ENCODE peak calls at places on chromosomes 6 and 20, in four cellular contexts. X, H, M and G are unnamed samples.

GRCh38 chr20:42097741-42098140 is 479.6 kb upstream of the CHD6 start:
- DNase-seq in M (no peak), H (no peak), X (no peak), G (no peak)

GRCh38 chr6:110270166-110270565 is 88.0 kb downstream of the METTL24 start:
- DNase-seq in X (no peak), M (no peak), H (no peak), G (no peak)

GRCh38 chr6:95017922-95018321 is 559.4 kb upstream of the MANEA start:
- DNase-seq in H (no peak), M (no peak), X (no peak), G (no peak)

GRCh38 chr20:14612389-14612788 is 275.0 kb upstream of the FLRT3 start:
- DNase-seq in X (no peak), H (no peak), M (no peak), G (peak)

GRCh38 chr6:166597711-166598440 is 11.4 kb upstream of the RAMACL start:
- DNase-seq in H (no peak), X (no peak), M (peak), G (no peak)

GRCh38 chr6:121633309-121633708 is 197.9 kb downstream of the GJA1 start:
- DNase-seq in H (no peak), M (no peak), X (no peak), G (no peak)

GRCh38 chr6:129929433-129929832 is 68.3 kb upstream of the TMEM244 start:
- DNase-seq in H (peak), X (no peak), M (no peak), G (no peak)

GRCh38 chr6:44238687-44239350 is 8.1 kb upstream of the HSP90AB1 start:
- DNase-seq in M (peak), H (no peak), X (no peak), G (no peak)

GRCh38 chr20:24781061-24781980 is 167.7 kb upstream of the CST7 start:
- DNase-seq in M (peak), H (peak), X (no peak), G (no peak)

GRCh38 chr6:56904068-56904467 is 50.8 kb upstream of the BEND6 start:
- DNase-seq in H (no peak), M (no peak), X (no peak), G (no peak)

GRCh38 chr6:125014157-125014957 is 52.1 kb downstream of the RNF217 start:
- DNase-seq in X (no peak), M (no peak), H (no peak), G (peak)

GRCh38 chr20:8305449-8305978 is 173.4 kb downstream of the PLCB1 start:
- DNase-seq in X (peak), M (peak), H (no peak), G (peak)

GRCh38 chr6:11645016-11645415 is 107.5 kb downstream of the TMEM170B start:
- DNase-seq in H (no peak), X (no peak), M (no peak), G (no peak)

GRCh38 chr6:37006793-37007339 is 1.4 kb downstream of the FGD2 start:
- DNase-seq in M (no peak), H (no peak), X (no peak), G (peak)

GRCh38 chr6:7750183-7750582 is 24.3 kb downstream of the BMP6 start:
- DNase-seq in X (no peak), H (no peak), M (no peak), G (no peak)

GRCh38 chr20:16441526-16442164 is 131.6 kb downstream of the KIF16B start:
- DNase-seq in H (no peak), X (no peak), M (no peak), G (no peak)

GRCh38 chr6:73653571-73654424 is at the start of gene SLC17A5:
- DNase-seq in X (peak), H (peak), M (peak), G (peak)

GRCh38 chr20:19757487-19757972 is 528 bp upstream of the RIN2 start:
- DNase-seq in M (peak), X (no peak), H (peak), G (peak)

GRCh38 chr6:136683209-136683941 is 108.9 kb downstream of the MAP3K5 start:
- DNase-seq in X (no peak), M (no peak), H (no peak), G (no peak)

GRCh38 chr6:79895382-79896100 is 51.8 kb downstream of the ELOVL4 start:
- DNase-seq in X (no peak), M (no peak), H (no peak), G (no peak)

GRCh38 chr6:111722220-111722731 is 116.6 kb upstream of the TRAF3IP2 start:
- DNase-seq in X (no peak), H (peak), M (no peak), G (no peak)

GRCh38 chr6:105326216-105326615 is 76.7 kb downstream of the PREP start:
- DNase-seq in H (no peak), X (no peak), M (no peak), G (no peak)

GRCh38 chr6:53233309-53233708 is 84.7 kb upstream of the GCM1 start:
- DNase-seq in H (no peak), M (no peak), X (no peak), G (no peak)

GRCh38 chr6:18264338-18265098 is at the start of gene DEK:
- DNase-seq in X (peak), M (peak), H (peak), G (peak)

GRCh38 chr20:58075565-58075964 is 152.9 kb downstream of the ANKRD60 start:
- DNase-seq in M (peak), H (no peak), X (no peak), G (no peak)

GRCh38 chr6:82441047-82441770 is 77.6 kb downstream of the TPBG start:
- DNase-seq in H (no peak), X (no peak), M (no peak), G (no peak)